ENCODE peak calls at places on chromosomes 7 and 10, in ten cellular contexts. Y, O, U, S, M, W, E, T, Z and J are unnamed samples.

GRCh38 chr10:59176241-59177030 is at the start of gene PHYHIPL:
- DNase-seq in W (peak), E (peak), T (peak), S (peak), M (no peak), U (peak), Y (peak), Z (no peak), O (no peak), J (no peak)

GRCh38 chr7:23404546-23405239 is 65.6 kb downstream of the IGF2BP3 start:
- DNase-seq in O (no peak), E (no peak), T (no peak), Z (no peak), S (no peak), W (no peak), M (no peak), Y (no peak), U (no peak), J (no peak)

GRCh38 chr10:111531690-111532089 is 454.9 kb downstream of the ADRA2A start:
- DNase-seq in W (no peak), Z (no peak), S (no peak), U (no peak), O (no peak), M (no peak), Y (no peak), E (no peak), T (no peak), J (no peak)

GRCh38 chr10:7672366-7673134 is 5.8 kb upstream of the ITIH5 start:
- DNase-seq in W (no peak), Z (no peak), E (no peak), S (no peak), U (no peak), Y (no peak), T (no peak), M (no peak), O (no peak), J (no peak)

GRCh38 chr10:19247843-19248242 is 199.2 kb downstream of the MALRD1 start:
- DNase-seq in E (no peak), Y (no peak), U (no peak), W (no peak), Z (no peak), T (no peak), O (no peak), S (no peak), M (no peak), J (no peak)

GRCh38 chr7:66964391-66964790 is 31.0 kb downstream of the SBDS start:
- DNase-seq in T (no peak), Z (no peak), O (no peak), W (no peak), M (peak), S (peak), Y (no peak), U (no peak), E (no peak), J (no peak)

GRCh38 chr7:77954773-77955562 is 156.4 kb downstream of the PHTF2 start:
- DNase-seq in U (no peak), S (no peak), Z (no peak), T (no peak), E (no peak), O (no peak), Y (no peak), W (no peak), M (no peak), J (no peak)

GRCh38 chr10:121157998-121158397 is 306.8 kb downstream of the WDR11 start:
- DNase-seq in U (no peak), Y (peak), T (peak), W (no peak), Z (no peak), S (peak), E (peak), O (no peak), M (no peak), J (peak)

GRCh38 chr7:100157334-100158228 is 942 bp downstream of the TRAPPC14 start:
- DNase-seq in E (peak), O (no peak), W (no peak), M (peak), Y (peak), S (peak), T (no peak), U (peak), Z (no peak), J (peak)

GRCh38 chr10:90745565-90745964 is 112.3 kb downstream of the HTR7 start:
- DNase-seq in O (no peak), U (no peak), E (no peak), M (no peak), T (no peak), Y (no peak), S (no peak), Z (no peak), W (no peak), J (no peak)

GRCh38 chr7:73864981-73865711 is 4.2 kb downstream of the TMEM270 start:
- DNase-seq in S (no peak), Y (no peak), M (no peak), U (no peak), Z (no peak), T (no peak), E (no peak), W (no peak), O (no peak), J (no peak)

GRCh38 chr7:80883188-80884025 is 35.4 kb downstream of the SEMA3C start:
- DNase-seq in S (peak), M (peak), E (peak), U (no peak), W (no peak), O (no peak), Z (no peak), T (no peak), Y (no peak), J (no peak)

GRCh38 chr7:103851357-103851756 is 138.1 kb downstream of the RELN start:
- DNase-seq in Y (no peak), M (no peak), O (no peak), Z (no peak), E (peak), S (peak), W (no peak), T (no peak), U (no peak), J (no peak)